ENCODE peak calls at places on chromosomes 16 and 17, in eight cellular contexts. O is activated CD4-positive, alpha-beta memory T cell treated with anti-CD3 and anti-CD28 coated beads for 36 hours; A is effector CD4-positive, alpha-beta T cell; D is Ammon's horn; E is heart right ventricle; C is amygdala; X is NCI-H1694 treated with DMSO at 0.1 percent for 48 hours; B is EL. L is an unnamed sample.

GRCh38 chr16:8854298-8854948 is 14.4 kb downstream of the CARHSP1 start:
- DNase-seq in A (no peak), C (no peak), B (no peak), D (no peak), O (no peak), E (no peak), X (no peak), L (no peak)

GRCh38 chr17:21452377-21453143 is 76.4 kb downstream of the KCNJ12 start:
- DNase-seq in B (peak; percentile 72), E (peak; percentile 50), D (peak; percentile 89), O (peak; percentile 44), A (no peak), X (peak; percentile 65), C (peak; percentile 71), L (peak; percentile 58)

GRCh38 chr17:55845385-55845784 is 94.5 kb downstream of the PCTP start:
- DNase-seq in O (peak; percentile 15), E (peak; percentile 37), B (peak; percentile 49), C (peak; percentile 36), D (peak; percentile 40), X (no peak), A (no peak), L (peak; percentile 27)

GRCh38 chr17:17151962-17152361 is 54.2 kb downstream of the PLD6 start:
- DNase-seq in A (no peak), X (peak; percentile 14), C (peak; percentile 86), E (peak; percentile 85), D (peak; percentile 92), B (peak; percentile 97), O (peak; percentile 66), L (peak; percentile 95)

GRCh38 chr16:10937068-10937859 is 5.0 kb downstream of the DEXI start:
- DNase-seq in X (no peak), B (no peak), C (peak; percentile 41), D (no peak), E (no peak), A (no peak), O (no peak), L (no peak)

GRCh38 chr16:48105976-48106375 is 49.8 kb downstream of the ABCC12 start:
- DNase-seq in D (no peak), E (no peak), X (no peak), O (no peak), C (no peak), A (no peak), B (no peak), L (no peak)

GRCh38 chr16:87855852-87856715 is 13.2 kb downstream of the SLC7A5 start:
- DNase-seq in O (peak; percentile 75), X (no peak), C (peak; percentile 37), B (peak; percentile 68), E (peak; percentile 31), A (no peak), D (peak; percentile 67), L (peak; percentile 66)

GRCh38 chr16:88566158-88566557 is 4.0 kb upstream of the ZC3H18 start:
- DNase-seq in B (peak; percentile 58), D (no peak), C (no peak), E (no peak), X (no peak), O (peak; percentile 92), A (no peak), L (peak; percentile 60)

GRCh38 chr16:86292942-86293341 is 217.4 kb upstream of the FOXF1 start:
- DNase-seq in O (no peak), X (no peak), D (no peak), E (no peak), A (no peak), C (no peak), B (no peak), L (no peak)

GRCh38 chr17:28911411-28912045 is 8.6 kb upstream of the DHRS13 start:
- DNase-seq in D (no peak), C (no peak), O (no peak), X (no peak), E (no peak), B (no peak), A (no peak), L (no peak)

GRCh38 chr17:51305182-51305581 is 44.8 kb downstream of the UTP18 start:
- DNase-seq in O (no peak), E (no peak), B (no peak), X (no peak), A (no peak), D (no peak), C (no peak), L (no peak)

GRCh38 chr17:41917957-41918391 is 777 bp downstream of the ACLY start:
- DNase-seq in A (peak; percentile 35), C (no peak), D (peak; percentile 35), E (peak; percentile 34), B (peak; percentile 58), X (peak; percentile 39), O (peak; percentile 55), L (peak; percentile 37)

GRCh38 chr16:30040221-30040620 is 9.2 kb upstream of the TLCD3B start:
- DNase-seq in E (no peak), D (no peak), O (no peak), B (no peak), C (no peak), X (no peak), A (no peak), L (no peak)

GRCh38 chr16:56252835-56253234 is 61.5 kb downstream of the GNAO1 start:
- DNase-seq in O (no peak), X (peak; percentile 30), C (no peak), A (no peak), D (no peak), E (peak; percentile 59), B (no peak), L (no peak)

GRCh38 chr16:80924372-80924978 is 82.2 kb downstream of the CMC2 start:
- DNase-seq in A (no peak), D (peak; percentile 49), C (peak; percentile 34), E (peak; percentile 32), B (peak; percentile 67), O (peak; percentile 75), X (peak; percentile 19), L (peak; percentile 16)

GRCh38 chr17:16491703-16492612 is at the start of gene LRRC75A:
- DNase-seq in C (peak; percentile 42), D (no peak), E (peak; percentile 17), A (peak; percentile 26), B (peak; percentile 53), O (peak; percentile 63), X (peak; percentile 10), L (no peak)

GRCh38 chr16:84411768-84412167 is 43.4 kb downstream of the ATP2C2 start:
- DNase-seq in E (no peak), D (no peak), O (no peak), X (no peak), C (no peak), A (no peak), B (no peak), L (no peak)

GRCh38 chr16:30924797-30925645 is 1.6 kb downstream of the FBXL19 start:
- DNase-seq in B (no peak), C (no peak), O (no peak), E (no peak), D (no peak), A (no peak), X (no peak), L (no peak)

GRCh38 chr16:55912022-55912421 is 36.8 kb upstream of the CES5A start:
- DNase-seq in A (no peak), B (no peak), X (peak; percentile 83), O (no peak), C (peak; percentile 70), D (peak; percentile 84), E (peak; percentile 72), L (no peak)

GRCh38 chr17:2083613-2084128 is 28.8 kb downstream of the HIC1 start:
- DNase-seq in E (no peak), C (peak; percentile 28), O (no peak), X (no peak), A (no peak), B (no peak), D (peak; percentile 74), L (no peak)

GRCh38 chr16:50103764-50104163 is 38.0 kb downstream of the HEATR3 start:
- DNase-seq in A (no peak), B (peak; percentile 40), O (no peak), D (no peak), X (no peak), E (no peak), C (no peak), L (peak; percentile 20)

GRCh38 chr17:1000597-1001490 is 3.9 kb downstream of the TIMM22 start:
- DNase-seq in C (no peak), X (peak; percentile 91), O (no peak), B (peak; percentile 92), E (no peak), A (no peak), D (no peak), L (peak; percentile 93)

GRCh38 chr17:32627233-32628008 is 140.6 kb downstream of the CDK5R1 start:
- DNase-seq in A (no peak), B (peak; percentile 19), C (peak; percentile 73), O (no peak), D (peak; percentile 90), X (peak; percentile 97), E (no peak), L (peak; percentile 61)

GRCh38 chr17:7261377-7262191 is 694 bp downstream of the CLDN7 start:
- DNase-seq in C (no peak), A (no peak), B (no peak), X (no peak), D (no peak), E (no peak), O (peak; percentile 33), L (no peak)

GRCh38 chr16:85394511-85395206 is 218.5 kb upstream of the GSE1 start:
- DNase-seq in C (no peak), X (peak; percentile 68), O (no peak), B (no peak), E (no peak), A (no peak), D (no peak), L (no peak)

GRCh38 chr16:70410736-70411135 is 28.2 kb downstream of the ST3GAL2 start:
- DNase-seq in X (no peak), D (peak; percentile 70), C (peak; percentile 70), A (no peak), B (no peak), O (no peak), E (no peak), L (no peak)

GRCh38 chr16:65032397-65032796 is 89.5 kb downstream of the CDH11 start:
- DNase-seq in A (no peak), B (peak; percentile 18), C (no peak), O (no peak), D (no peak), E (no peak), X (no peak), L (peak; percentile 23)

GRCh38 chr16:6674071-6674470 is 658.6 kb upstream of the RBFOX1 start:
- DNase-seq in B (no peak), X (no peak), O (no peak), D (no peak), E (no peak), A (no peak), C (no peak), L (no peak)

GRCh38 chr17:49209061-49209571 is 1.3 kb downstream of the GNGT2 start:
- DNase-seq in E (no peak), D (no peak), A (no peak), B (peak; percentile 55), X (no peak), O (no peak), C (no peak), L (peak; percentile 19)

GRCh38 chr16:74575175-74575804 is 31.6 kb downstream of the GLG1 start:
- DNase-seq in C (no peak), O (no peak), D (no peak), X (no peak), A (no peak), B (no peak), E (no peak), L (no peak)

GRCh38 chr16:67528870-67529638 is 425 bp downstream of the RIPOR1 start:
- DNase-seq in X (no peak), A (no peak), C (no peak), D (no peak), B (peak; percentile 61), O (peak; percentile 41), E (peak; percentile 53), L (peak; percentile 31)